ENCODE peak calls at places on chromosomes 12 and 14, in eight cellular contexts. C, H, M, E, T, L, W and V are unnamed samples.

GRCh38 chr12:123150804-123151678 is at the start of gene PITPNM2:
- DNase-seq in T (peak), H (peak), L (peak), C (peak), M (peak), E (peak), W (peak), V (peak)

GRCh38 chr12:56931474-56931978 is 2.7 kb downstream of the SDR9C7 start:
- DNase-seq in T (no peak), H (peak), W (no peak), M (no peak), E (no peak), L (no peak), C (peak), V (no peak)

GRCh38 chr14:22475381-22475780 is 113.6 kb downstream of the DAD1 start:
- DNase-seq in M (no peak), L (no peak), W (no peak), E (no peak), H (no peak), C (no peak), T (no peak), V (no peak)

GRCh38 chr14:94907626-94908261 is 137.8 kb upstream of the GSC start:
- DNase-seq in M (no peak), W (no peak), H (no peak), L (no peak), C (no peak), T (no peak), E (no peak), V (no peak)

GRCh38 chr12:106978035-106978800 is 8.7 kb downstream of the MTERF2 start:
- DNase-seq in T (no peak), L (peak), C (peak), W (peak), M (peak), E (no peak), H (no peak), V (no peak)

GRCh38 chr14:73814158-73814557 is 37.5 kb upstream of the PTGR2 start:
- DNase-seq in L (no peak), C (peak), E (peak), M (no peak), H (no peak), W (no peak), T (no peak), V (no peak)

GRCh38 chr12:48982397-48983080 is 4.4 kb downstream of the WNT1 start:
- DNase-seq in E (no peak), L (no peak), C (no peak), T (no peak), W (no peak), H (no peak), M (no peak), V (no peak)

GRCh38 chr12:120692524-120693033 is 5.6 kb downstream of the MLEC start:
- DNase-seq in H (no peak), M (no peak), C (no peak), T (no peak), W (no peak), E (no peak), L (no peak), V (no peak)

GRCh38 chr12:90211017-90211416 is 502.4 kb upstream of the ATP2B1 start:
- DNase-seq in C (peak), T (no peak), W (no peak), L (no peak), M (no peak), H (no peak), E (no peak), V (no peak)

GRCh38 chr14:21526672-21527319 is 650 bp upstream of the SALL2 start:
- DNase-seq in M (no peak), E (no peak), L (no peak), W (no peak), C (no peak), T (peak), H (no peak), V (no peak)

GRCh38 chr12:13273097-13273496 is 76.6 kb downstream of the EMP1 start:
- DNase-seq in T (no peak), H (no peak), W (no peak), E (no peak), M (no peak), C (no peak), L (no peak), V (no peak)

GRCh38 chr14:86787782-86788181 is 1205.2 kb downstream of the GALC start:
- DNase-seq in C (peak), H (no peak), T (no peak), E (no peak), W (no peak), M (no peak), L (no peak), V (no peak)

GRCh38 chr12:591167-591570 is 72.1 kb downstream of the NINJ2 start:
- DNase-seq in W (peak), H (no peak), M (peak), C (no peak), T (no peak), L (no peak), E (no peak), V (no peak)

GRCh38 chr12:107242189-107242588 is 148.8 kb upstream of the CRY1 start:
- DNase-seq in M (no peak), W (no peak), H (no peak), L (no peak), C (no peak), T (peak), E (no peak), V (no peak)

GRCh38 chr12:2396448-2396871 is 343.7 kb downstream of the CACNA1C start:
- DNase-seq in W (peak), M (peak), C (peak), L (peak), T (no peak), E (no peak), H (no peak), V (no peak)

GRCh38 chr14:24292118-24292807 is 7.3 kb downstream of the DHRS1 start:
- DNase-seq in C (no peak), W (no peak), E (no peak), L (no peak), H (no peak), M (no peak), T (no peak), V (no peak)

GRCh38 chr12:50222275-50222783 is 55.2 kb upstream of the CERS5 start:
- DNase-seq in E (peak), W (peak), C (peak), T (peak), H (peak), M (peak), L (peak), V (peak)

GRCh38 chr14:93042968-93043940 is 72.5 kb downstream of the ITPK1 start:
- DNase-seq in E (no peak), L (peak), W (peak), H (no peak), M (peak), C (peak), T (no peak), V (peak)

GRCh38 chr12:9133243-9133938 is 17.7 kb upstream of the A2M start:
- DNase-seq in E (no peak), W (no peak), H (no peak), C (no peak), M (no peak), T (no peak), L (no peak), V (no peak)

GRCh38 chr12:88870000-88870737 is 289.9 kb upstream of the KITLG start:
- DNase-seq in T (no peak), H (no peak), L (no peak), C (peak), M (no peak), W (no peak), E (no peak), V (no peak)

GRCh38 chr14:84825481-84825880 is 704.5 kb upstream of the FLRT2 start:
- DNase-seq in W (no peak), C (peak), L (no peak), M (no peak), E (no peak), T (no peak), H (no peak), V (no peak)

GRCh38 chr12:19489168-19489567 is 49.9 kb downstream of the AEBP2 start:
- DNase-seq in T (no peak), L (no peak), C (no peak), W (no peak), M (no peak), E (no peak), H (no peak), V (no peak)

GRCh38 chr12:12167847-12168246 is 97.1 kb downstream of the BCL2L14 start:
- DNase-seq in M (no peak), T (no peak), L (no peak), H (no peak), C (no peak), W (no peak), E (no peak), V (no peak)

GRCh38 chr12:56116267-56117081 is at the start of gene RPL41:
- DNase-seq in H (peak), L (peak), C (peak), E (peak), T (peak), W (peak), M (peak), V (peak)

GRCh38 chr12:124561231-124561630 is 6.2 kb downstream of the NCOR2 start:
- DNase-seq in W (no peak), H (no peak), E (no peak), L (no peak), C (no peak), T (no peak), M (no peak), V (no peak)

GRCh38 chr12:128791395-128792322 is 32.1 kb downstream of the SLC15A4 start:
- DNase-seq in E (no peak), H (no peak), W (no peak), L (no peak), M (no peak), T (no peak), C (no peak), V (no peak)

GRCh38 chr12:45327823-45328383 is 112.0 kb downstream of the ANO6 start:
- DNase-seq in C (peak), W (no peak), H (no peak), L (no peak), M (no peak), T (no peak), E (no peak), V (no peak)

GRCh38 chr12:92468358-92469020 is 234.3 kb upstream of the PLEKHG7 start:
- DNase-seq in H (no peak), L (no peak), C (no peak), M (no peak), E (no peak), T (no peak), W (no peak), V (no peak)